ENCODE peak calls at places on chromosomes 4 and X, in eight cellular contexts. T is HS-5; G is effector CD8-positive, alpha-beta T cell; C is LHCN-M2; R is OCI-LY7; O is activated CD4-positive, alpha-beta T cell treated with anti-CD3 and anti-CD28 coated beads, Interleukin-2, amount 50 U/mL, for 24 hours; M is fibroblast of the conjunctiva; W is foreskin melanocyte. F is an unnamed sample.
A peak's percentile ranks its signal among the peaks of the same experiment; 100 is the strongest.

GRCh38 chrX:130874751-130875150 is 28.3 kb downstream of the ENOX2 start:
- DNase-seq in T (no peak), G (no peak), C (peak; percentile 47), R (no peak), O (no peak), M (no peak), W (no peak), F (no peak)

GRCh38 chr4:2305766-2306501 is 44.0 kb upstream of the MXD4 start:
- DNase-seq in T (no peak), G (no peak), C (peak; percentile 17), R (no peak), O (no peak), M (no peak), W (no peak), F (no peak)

GRCh38 chr4:21077967-21078366 is 377.7 kb downstream of the PACRGL start:
- DNase-seq in T (peak; percentile 9), G (no peak), C (no peak), R (no peak), O (no peak), M (no peak), W (no peak), F (no peak)

GRCh38 chr4:163164591-163164990 is 2.1 kb downstream of the NAF1 start:
- DNase-seq in T (no peak), G (no peak), C (no peak), R (no peak), O (no peak), M (no peak), W (no peak), F (no peak)

GRCh38 chr4:19224820-19225219 is 1026.9 kb upstream of the SLIT2 start:
- DNase-seq in T (no peak), G (no peak), C (peak; percentile 7), R (peak; percentile 60), O (no peak), M (peak; percentile 30), W (no peak), F (no peak)

GRCh38 chr4:88738714-88739366 is 41.2 kb upstream of the NAP1L5 start:
- DNase-seq in T (no peak), G (no peak), C (no peak), R (no peak), O (no peak), M (no peak), W (no peak), F (no peak)

GRCh38 chr4:155960522-155960921 is 6.9 kb upstream of the CTSO start:
- DNase-seq in T (no peak), G (no peak), C (peak; percentile 93), R (no peak), O (no peak), M (peak; percentile 34), W (no peak), F (no peak)

GRCh38 chr4:100208964-100209363 is 18.7 kb upstream of the DDIT4L start:
- DNase-seq in T (no peak), G (no peak), C (no peak), R (no peak), O (no peak), M (no peak), W (no peak), F (no peak)

F was measured in left cardiac atrium.